ENCODE peak calls at places on chromosomes 5 and 9, in five cellular contexts. O is GM23248, V is hepatocyte, K is astrocyte, G is aorta. J is an unnamed sample.

GRCh38 chr9:69980041-69980440 is 63.6 kb upstream of the MAMDC2 start:
- DNase-seq in O (peak; percentile 17), V (no peak), K (peak; percentile 64), G (no peak), J (no peak)

GRCh38 chr5:90301248-90301647 is 108.3 kb downstream of the CETN3 start:
- DNase-seq in O (no peak), V (no peak), K (no peak), G (no peak), J (no peak)

GRCh38 chr5:113232667-113233066 is 202.1 kb downstream of the TSSK1B start:
- DNase-seq in O (peak; percentile 42), V (no peak), K (peak; percentile 45), G (no peak), J (no peak)

GRCh38 chr5:124053340-124053739 is 541.4 kb downstream of the CSNK1G3 start:
- DNase-seq in O (no peak), V (no peak), K (no peak), G (no peak), J (no peak)

GRCh38 chr9:134685784-134686183 is 44.2 kb downstream of the COL5A1 start:
- DNase-seq in O (no peak), V (no peak), K (no peak), G (no peak), J (no peak)

GRCh38 chr5:149803153-149803552 is 73.0 kb downstream of the PPARGC1B start:
- DNase-seq in O (no peak), V (no peak), K (no peak), G (no peak), J (no peak)

GRCh38 chr5:130720355-130720754 is 444.7 kb downstream of the HINT1 start:
- DNase-seq in O (peak; percentile 0), V (peak; percentile 69), K (peak; percentile 27), G (no peak), J (peak; percentile 52)

GRCh38 chr9:105088088-105088487 is 156.4 kb upstream of the SLC44A1 start:
- DNase-seq in O (no peak), V (no peak), K (no peak), G (no peak), J (no peak)

GRCh38 chr5:149367249-149367971 is 9.6 kb downstream of the PCYOX1L start:
- DNase-seq in O (peak; percentile 79), V (peak; percentile 84), K (peak; percentile 18), G (peak; percentile 76), J (peak; percentile 94)

GRCh38 chr5:89253931-89254330 is 370.9 kb upstream of the MEF2C start:
- DNase-seq in O (peak; percentile 16), V (no peak), K (no peak), G (no peak), J (no peak)

GRCh38 chr5:98816574-98817222 is 43.2 kb downstream of the RGMB start:
- DNase-seq in O (no peak), V (peak; percentile 20), K (no peak), G (no peak), J (no peak)

GRCh38 chr5:35861718-35862117 is 5.0 kb downstream of the IL7R start:
- DNase-seq in O (peak; percentile 17), V (no peak), K (peak; percentile 41), G (no peak), J (no peak)

GRCh38 chr5:90201923-90202322 is 207.6 kb downstream of the CETN3 start:
- DNase-seq in O (peak; percentile 20), V (no peak), K (peak; percentile 92), G (no peak), J (no peak)

GRCh38 chr5:116673453-116673852 is 98.8 kb upstream of the SEMA6A start:
- DNase-seq in O (no peak), V (no peak), K (no peak), G (no peak), J (no peak)

GRCh38 chr5:135944967-135945560 is 9.7 kb downstream of the LECT2 start:
- DNase-seq in O (peak; percentile 88), V (peak; percentile 91), K (peak; percentile 70), G (no peak), J (peak; percentile 56)

GRCh38 chr5:74853256-74853655 is 12.9 kb downstream of the FAM169A start:
- DNase-seq in O (no peak), V (no peak), K (no peak), G (no peak), J (no peak)

GRCh38 chr5:91114658-91115057 is 268.5 kb downstream of the ARRDC3 start:
- DNase-seq in O (no peak), V (no peak), K (no peak), G (no peak), J (no peak)

GRCh38 chr5:90099099-90099498 is 310.5 kb downstream of the CETN3 start:
- DNase-seq in O (no peak), V (no peak), K (peak; percentile 34), G (no peak), J (no peak)

GRCh38 chr9:109914280-109915027 is 134.5 kb downstream of the PALM2AKAP2 start:
- DNase-seq in O (peak; percentile 92), V (no peak), K (peak; percentile 95), G (no peak), J (no peak)

GRCh38 chr9:75574569-75574968 is 315.9 kb upstream of the PCSK5 start:
- DNase-seq in O (no peak), V (no peak), K (no peak), G (no peak), J (no peak)

GRCh38 chr9:119234636-119235035 is 134.6 kb downstream of the BRINP1 start:
- DNase-seq in O (peak; percentile 64), V (no peak), K (no peak), G (no peak), J (no peak)

GRCh38 chr5:136811551-136811950 is 446.2 kb upstream of the TRPC7 start:
- DNase-seq in O (peak; percentile 95), V (peak; percentile 13), K (peak; percentile 93), G (no peak), J (no peak)

GRCh38 chr9:16619341-16619740 is 251.1 kb downstream of the BNC2 start:
- DNase-seq in O (no peak), V (no peak), K (no peak), G (no peak), J (no peak)

GRCh38 chr5:61724102-61724501 is 392.0 kb downstream of the ZSWIM6 start:
- DNase-seq in O (no peak), V (no peak), K (no peak), G (no peak), J (no peak)

GRCh38 chr5:96275051-96275450 is 158.0 kb downstream of the PCSK1 start:
- DNase-seq in O (no peak), V (no peak), K (no peak), G (no peak), J (no peak)
- H3K4me3 ChIP-seq in O (no peak overlapping the region), V (no peak overlapping the region), K (no peak overlapping the region), G (no peak overlapping the region), J (no peak overlapping the region)

GRCh38 chr5:79686799-79687198 is 2.8 kb upstream of the CMYA5 start:
- DNase-seq in O (peak; percentile 68), V (no peak), K (no peak), G (no peak), J (no peak)
- H3K36me3 ChIP-seq in O (peaks cover 14% of the 10 kb centered on the region), V (no peaks in the 10 kb centered on the region), K (peaks cover 3% of the 10 kb centered on the region), G (peaks cover 3% of the 10 kb centered on the region), J (peaks cover 2% of the 10 kb centered on the region)

GRCh38 chr5:180692426-180692825 is 43.0 kb upstream of the FLT4 start:
- DNase-seq in O (no peak), V (no peak), K (no peak), G (no peak), J (no peak)

GRCh38 chr5:180691046-180691445 is 41.6 kb upstream of the FLT4 start:
- DNase-seq in O (no peak), V (no peak), K (no peak), G (no peak), J (no peak)

GRCh38 chr5:180689071-180689694 is 39.8 kb upstream of the FLT4 start:
- DNase-seq in O (no peak), V (no peak), K (no peak), G (no peak), J (no peak)

GRCh38 chr5:180688326-180689070 is 39.1 kb upstream of the FLT4 start:
- DNase-seq in O (no peak), V (no peak), K (no peak), G (no peak), J (no peak)

GRCh38 chr5:180690562-180690961 is 41.2 kb upstream of the FLT4 start:
- DNase-seq in O (no peak), V (no peak), K (no peak), G (no peak), J (no peak)
- H3K4me3 ChIP-seq in O (no peak overlapping the region), V (no peak overlapping the region), K (no peak overlapping the region), G (no peak overlapping the region), J (no peak overlapping the region)

GRCh38 chr9:92982130-92982529 is 34.8 kb downstream of the FGD3 start:
- DNase-seq in O (no peak), V (no peak), K (no peak), G (no peak), J (no peak)

GRCh38 chr9:92984976-92985375 is 37.7 kb downstream of the FGD3 start:
- DNase-seq in O (no peak), V (no peak), K (no peak), G (no peak), J (no peak)

GRCh38 chr9:92980085-92980745 is 32.9 kb downstream of the FGD3 start:
- DNase-seq in O (no peak), V (no peak), K (no peak), G (no peak), J (no peak)

GRCh38 chr9:92986175-92987110 is 39.1 kb downstream of the FGD3 start:
- DNase-seq in O (peak; percentile 28), V (no peak), K (no peak), G (no peak), J (no peak)

DNA sequence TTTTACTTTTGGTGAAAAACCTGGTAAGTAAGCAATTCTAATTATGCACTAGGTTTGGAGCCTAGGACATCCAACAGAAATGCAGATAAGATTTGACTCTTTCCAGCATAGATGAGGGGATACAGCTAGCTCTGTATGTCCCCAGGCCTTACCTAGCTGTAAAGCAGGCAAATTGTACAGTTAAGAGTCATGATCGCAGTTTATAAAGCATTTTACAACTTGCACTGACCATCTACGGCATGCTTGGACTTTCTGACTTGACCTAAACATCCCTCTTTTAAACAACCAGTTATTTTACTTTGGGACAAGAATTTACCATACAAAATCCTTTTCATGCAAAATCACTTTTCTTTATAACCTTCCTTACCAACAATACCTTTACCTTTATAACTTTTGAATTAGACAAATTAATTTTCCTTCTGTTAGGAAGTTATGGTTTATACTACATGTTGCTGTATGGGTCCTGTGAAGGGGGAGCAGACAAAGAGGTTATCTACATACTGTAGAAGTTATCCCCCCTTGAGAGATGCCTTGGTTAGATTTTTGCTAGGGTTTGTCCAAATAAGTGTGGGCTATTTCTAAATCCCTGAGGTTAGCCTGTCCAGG is 36.8 kb downstream of the FGD3 start:
- DNase-seq in O (no peak), V (no peak), K (no peak), G (no peak), J (no peak)
- H3K36me3 ChIP-seq in O (no peaks in the 10 kb centered on the region), V (no peaks in the 10 kb centered on the region), K (no peaks in the 10 kb centered on the region), G (no peaks in the 10 kb centered on the region), J (no peaks in the 10 kb centered on the region)